ENCODE peak calls at places on chromosomes 7 and 10, in nine cellular contexts. I, O, U, S, E, K, F, A and C are unnamed samples.
A peak's percentile ranks its signal among the peaks of the same experiment; 100 is the strongest.

GRCh38 chr10:6522230-6522629 is 57.8 kb downstream of the PRKCQ start:
- ATAC-seq in I (no peak), O (no peak), U (no peak), S (no peak), E (no peak), K (no peak), F (peak; percentile 84), A (no peak), C (no peak)

GRCh38 chr7:32762321-32762669 is 129.3 kb downstream of the KBTBD2 start:
- ATAC-seq in I (no peak), O (no peak), U (no peak), S (no peak), E (no peak), K (no peak), F (no peak), A (no peak), C (no peak)

GRCh38 chr10:91090761-91091529 is 129.5 kb upstream of the PCGF5 start:
- ATAC-seq in I (no peak), O (no peak), U (no peak), S (peak; percentile 29), E (no peak), K (peak; percentile 46), F (no peak), A (no peak), C (no peak)

GRCh38 chr7:82210422-82211184 is 233.0 kb downstream of the CACNA2D1 start:
- ATAC-seq in I (no peak), O (no peak), U (no peak), S (no peak), E (no peak), K (no peak), F (no peak), A (no peak), C (peak; percentile 53)

GRCh38 chr7:50197547-50197946 is 104.5 kb upstream of the ZPBP start:
- ATAC-seq in I (no peak), O (peak; percentile 66), U (no peak), S (no peak), E (no peak), K (peak; percentile 100), F (peak; percentile 76), A (peak; percentile 61), C (no peak)

GRCh38 chr10:124091646-124092269 is 1.6 kb downstream of the CHST15 start:
- ATAC-seq in I (no peak), O (peak; percentile 39), U (peak; percentile 18), S (peak; percentile 34), E (peak; percentile 32), K (peak; percentile 0), F (peak; percentile 18), A (no peak), C (peak; percentile 26)

GRCh38 chr10:113454341-113455061 is 98.4 kb upstream of the HABP2 start:
- ATAC-seq in I (peak; percentile 87), O (no peak), U (peak; percentile 87), S (peak; percentile 57), E (peak; percentile 80), K (peak; percentile 93), F (peak; percentile 45), A (no peak), C (peak; percentile 50)

GRCh38 chr10:7444576-7445226 is 33.9 kb upstream of the SFMBT2 start:
- ATAC-seq in I (no peak), O (no peak), U (no peak), S (no peak), E (no peak), K (no peak), F (no peak), A (no peak), C (no peak)

GRCh38 chr10:91953600-91954140 is 30.1 kb downstream of the BTAF1 start:
- ATAC-seq in I (no peak), O (no peak), U (no peak), S (no peak), E (no peak), K (no peak), F (no peak), A (no peak), C (no peak)

GRCh38 chr7:66657798-66658197 is 29.1 kb downstream of the KCTD7 start:
- ATAC-seq in I (no peak), O (no peak), U (no peak), S (no peak), E (no peak), K (no peak), F (no peak), A (no peak), C (no peak)

GRCh38 chr7:16984346-16984745 is 102.6 kb upstream of the AGR3 start:
- ATAC-seq in I (no peak), O (no peak), U (peak; percentile 46), S (no peak), E (peak; percentile 35), K (no peak), F (no peak), A (no peak), C (no peak)

GRCh38 chr10:104317195-104318095 is 20.8 kb downstream of the ITPRIP start:
- ATAC-seq in I (peak; percentile 39), O (no peak), U (peak; percentile 6), S (peak; percentile 1), E (no peak), K (peak; percentile 20), F (peak; percentile 20), A (no peak), C (peak; percentile 65)

GRCh38 chr10:15035385-15036301 is 8.1 kb upstream of the OLAH start:
- ATAC-seq in I (no peak), O (no peak), U (peak; percentile 73), S (no peak), E (peak; percentile 95), K (peak; percentile 69), F (no peak), A (no peak), C (peak; percentile 31)

GRCh38 chr10:44051584-44052385 is 333.1 kb downstream of the CXCL12 start:
- ATAC-seq in I (peak; percentile 84), O (no peak), U (peak; percentile 49), S (no peak), E (no peak), K (no peak), F (peak; percentile 94), A (no peak), C (no peak)
- H3K27ac ChIP-seq in I (peak overlapping the region; percentile 46), O (no peak overlapping the region), U (no peak overlapping the region), S (no peak overlapping the region), E (no peak overlapping the region), K (no peak overlapping the region), F (no peak overlapping the region), A (no peak overlapping the region), C (no peak overlapping the region)

DNA sequence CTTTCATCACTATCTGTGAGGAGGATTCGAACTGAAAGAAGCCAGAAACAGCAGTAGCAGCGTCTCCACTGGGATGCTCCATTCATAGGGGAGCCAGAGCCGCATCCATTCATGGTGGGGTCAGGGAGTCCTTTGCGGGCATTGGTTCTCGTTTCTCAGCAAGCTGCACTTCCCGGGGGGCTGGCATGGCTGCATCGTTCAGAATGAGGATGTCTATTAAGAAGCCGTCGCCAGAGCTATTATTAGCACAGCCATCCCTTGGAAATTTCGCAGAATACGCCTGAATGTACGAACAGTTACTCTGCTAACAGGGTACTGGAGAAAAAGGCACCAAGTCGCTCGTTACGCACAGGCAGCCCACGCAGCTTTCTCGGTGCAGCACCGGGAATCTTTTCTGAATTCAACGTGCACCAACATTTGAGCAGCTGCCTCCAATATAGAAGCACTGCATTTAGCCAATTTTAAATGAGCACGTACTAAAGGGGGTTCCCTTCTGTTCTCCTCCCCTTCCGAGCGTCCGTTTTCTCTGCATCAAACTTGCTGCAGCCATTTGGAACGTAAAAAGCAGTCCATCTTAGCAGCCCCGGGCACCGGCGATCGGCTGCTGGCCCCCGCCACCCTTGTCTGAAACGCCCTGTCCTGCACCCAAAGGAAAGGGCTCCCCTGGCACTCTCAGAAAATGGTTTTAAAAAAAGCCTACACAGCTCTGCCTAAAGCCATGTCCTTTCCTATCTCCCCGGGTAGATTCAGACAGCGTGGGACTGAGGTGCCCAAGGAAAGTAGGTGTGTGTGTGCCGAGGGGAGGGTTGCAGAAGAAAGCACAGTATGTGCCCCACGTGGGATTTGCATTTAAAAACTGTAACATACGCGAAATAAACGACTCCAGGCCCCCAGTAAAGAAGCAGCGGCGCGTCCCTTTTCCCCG is 304.1 kb downstream of the PRPF18 start:
- ATAC-seq in I (peak; percentile 22), O (no peak), U (peak; percentile 36), S (peak; percentile 65), E (peak; percentile 62), K (no peak), F (peak; percentile 19), A (peak; percentile 26), C (peak; percentile 24)
- H3K27ac ChIP-seq in I (peak overlapping the region; percentile 14), O (no peak overlapping the region), U (peak overlapping the region; percentile 46), S (peak overlapping the region; percentile 85), E (peak overlapping the region; percentile 66), K (no peak overlapping the region), F (no peak overlapping the region), A (no peak overlapping the region), C (peak overlapping the region; percentile 73)

GRCh38 chr10:31123946-31124345 is 92.3 kb upstream of the ZNF438 start:
- ATAC-seq in I (no peak), O (no peak), U (no peak), S (no peak), E (no peak), K (no peak), F (no peak), A (no peak), C (no peak)

GRCh38 chr10:31121797-31122586 is 90.3 kb upstream of the ZNF438 start:
- ATAC-seq in I (no peak), O (no peak), U (no peak), S (no peak), E (no peak), K (no peak), F (no peak), A (no peak), C (no peak)

GRCh38 chr10:31118561-31118960 is 86.9 kb upstream of the ZNF438 start:
- ATAC-seq in I (no peak), O (no peak), U (no peak), S (no peak), E (no peak), K (no peak), F (no peak), A (no peak), C (no peak)

GRCh38 chr10:31120392-31120791 is 88.7 kb upstream of the ZNF438 start:
- ATAC-seq in I (no peak), O (no peak), U (no peak), S (no peak), E (no peak), K (no peak), F (no peak), A (no peak), C (no peak)

GRCh38 chr10:31121074-31121685 is 89.5 kb upstream of the ZNF438 start:
- ATAC-seq in I (peak; percentile 48), O (no peak), U (no peak), S (peak; percentile 26), E (no peak), K (no peak), F (no peak), A (no peak), C (no peak)
- H3K27ac ChIP-seq in I (peak overlapping the region; percentile 16), O (no peak overlapping the region), U (peak overlapping the region; percentile 41), S (no peak overlapping the region), E (peak overlapping the region; percentile 5), K (no peak overlapping the region), F (no peak overlapping the region), A (no peak overlapping the region), C (peak overlapping the region; percentile 47)

DNA sequence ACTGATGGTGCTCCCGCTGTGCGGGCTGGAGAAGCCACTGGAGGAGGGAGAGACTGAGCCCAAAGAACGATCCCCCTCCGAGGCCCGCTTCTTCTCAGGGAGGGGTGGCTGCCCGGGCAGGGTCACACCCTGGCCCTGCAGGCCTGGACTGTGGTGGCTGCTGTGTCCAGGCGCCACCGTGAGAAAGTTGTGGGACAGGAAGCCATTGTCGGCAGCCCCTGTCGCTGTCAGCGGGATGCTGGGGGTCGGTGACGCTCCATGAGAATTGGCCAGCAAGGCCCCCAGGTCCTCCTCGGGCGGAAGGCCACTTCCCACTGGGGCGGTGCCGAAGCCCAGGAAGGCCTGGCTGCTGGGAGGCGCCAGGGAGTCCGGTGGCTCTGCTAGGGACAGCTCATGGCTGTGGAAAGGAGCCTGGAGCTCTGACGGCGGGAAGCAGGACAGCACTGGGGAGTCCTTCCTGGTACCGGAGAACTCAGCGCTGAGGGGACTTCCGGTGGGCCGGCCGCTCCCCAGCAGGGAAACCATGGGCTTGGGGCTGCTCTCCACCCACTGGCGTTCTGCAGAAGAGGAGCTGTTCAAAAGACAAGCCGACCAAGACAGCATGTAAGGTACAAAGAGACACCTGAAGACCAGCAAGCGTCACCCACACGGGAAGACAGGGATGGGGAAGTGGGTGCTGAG is 278.8 kb downstream of the TNS3 start:
- ATAC-seq in I (no peak), O (no peak), U (no peak), S (no peak), E (peak; percentile 13), K (no peak), F (no peak), A (no peak), C (no peak)
- H3K27ac ChIP-seq in I (no peak overlapping the region), O (no peak overlapping the region), U (no peak overlapping the region), S (peak overlapping the region; percentile 49), E (peak overlapping the region; percentile 24), K (no peak overlapping the region), F (no peak overlapping the region), A (no peak overlapping the region), C (peak overlapping the region; percentile 43)